ENCODE peak calls at places on chromosome 3, in four cellular contexts. One of them, this sample, is unnamed.

GRCh38 chr3:44021646-44022594 is 219.8 kb upstream of the TOPAZ1 start:
- DNase-seq in cardiac septum: no peak
- DNase-seq in stomach: no peak
- DNase-seq in lower leg skin: no peak
- DNase-seq in this sample: no peak

GRCh38 chr3:172223870-172224269 is 184.5 kb downstream of the FNDC3B start:
- DNase-seq in cardiac septum: no peak
- DNase-seq in stomach: no peak
- DNase-seq in lower leg skin: no peak
- DNase-seq in this sample: no peak

GRCh38 chr3:194089357-194090177 is 46.4 kb upstream of the HES1 start:
- DNase-seq in cardiac septum: peak; percentile 93
- DNase-seq in stomach: peak; percentile 40
- DNase-seq in lower leg skin: peak; percentile 96
- DNase-seq in this sample: peak; percentile 79

GRCh38 chr3:146472611-146473010 is 3.2 kb upstream of the PLSCR2 start:
- DNase-seq in cardiac septum: no peak
- DNase-seq in stomach: no peak
- DNase-seq in lower leg skin: no peak
- DNase-seq in this sample: no peak

GRCh38 chr3:124075758-124076157 is 83.8 kb upstream of the ROPN1 start:
- DNase-seq in cardiac septum: no peak
- DNase-seq in stomach: no peak
- DNase-seq in lower leg skin: no peak
- DNase-seq in this sample: no peak

GRCh38 chr3:63168179-63168578 is 109.9 kb upstream of the SYNPR start:
- DNase-seq in cardiac septum: no peak
- DNase-seq in stomach: no peak
- DNase-seq in lower leg skin: no peak
- DNase-seq in this sample: no peak

GRCh38 chr3:186381424-186382216 is 19.6 kb upstream of the DGKG start:
- DNase-seq in cardiac septum: no peak
- DNase-seq in stomach: no peak
- DNase-seq in lower leg skin: no peak
- DNase-seq in this sample: peak; percentile 43

GRCh38 chr3:62373714-62374333 is 474 bp upstream of the FEZF2 start:
- DNase-seq in cardiac septum: no peak
- DNase-seq in stomach: no peak
- DNase-seq in lower leg skin: no peak
- DNase-seq in this sample: no peak

GRCh38 chr3:190094201-190094718 is 26.4 kb downstream of the P3H2 start:
- DNase-seq in cardiac septum: no peak
- DNase-seq in stomach: no peak
- DNase-seq in lower leg skin: no peak
- DNase-seq in this sample: peak; percentile 78

GRCh38 chr3:160448845-160449659 is 534 bp downstream of the TRIM59 start:
- DNase-seq in cardiac septum: no peak
- DNase-seq in stomach: no peak
- DNase-seq in lower leg skin: no peak
- DNase-seq in this sample: peak; percentile 77

GRCh38 chr3:136789976-136790375 is 28.9 kb upstream of the SLC35G2 start:
- DNase-seq in cardiac septum: no peak
- DNase-seq in stomach: no peak
- DNase-seq in lower leg skin: no peak
- DNase-seq in this sample: no peak

GRCh38 chr3:142288032-142288638 is 62.8 kb upstream of the GK5 start:
- DNase-seq in cardiac septum: no peak
- DNase-seq in stomach: no peak
- DNase-seq in lower leg skin: no peak
- DNase-seq in this sample: no peak

GRCh38 chr3:157174616-157175498 is 14.9 kb upstream of the CCNL1 start:
- DNase-seq in cardiac septum: peak; percentile 99
- DNase-seq in stomach: peak; percentile 99
- DNase-seq in lower leg skin: peak; percentile 100
- DNase-seq in this sample: peak; percentile 100

GRCh38 chr3:152688313-152688712 is 146.6 kb upstream of the P2RY1 start:
- DNase-seq in cardiac septum: no peak
- DNase-seq in stomach: no peak
- DNase-seq in lower leg skin: no peak
- DNase-seq in this sample: no peak

This sample was measured in coronary artery.